ENCODE peak calls at places on chromosomes 4 and X, in four cellular contexts. I, P, X and U are unnamed samples.

GRCh38 chr4:59060002-59060846 is 1950.0 kb upstream of the IGFBP7 start:
- DNase-seq in I (no peak), P (no peak), X (no peak), U (no peak)

GRCh38 chr4:48337726-48338125 is 3.6 kb upstream of the SLAIN2 start:
- DNase-seq in I (no peak), P (no peak), X (no peak), U (no peak)

GRCh38 chr4:81335221-81335912 is 120.3 kb upstream of the PRKG2 start:
- DNase-seq in I (no peak), P (no peak), X (no peak), U (no peak)

GRCh38 chr4:102466298-102466697 is 34.9 kb upstream of the NFKB1 start:
- DNase-seq in I (no peak), P (no peak), X (no peak), U (no peak)

GRCh38 chr4:162787120-162787519 is 379.6 kb downstream of the NAF1 start:
- DNase-seq in I (no peak), P (no peak), X (no peak), U (no peak)

GRCh38 chrX:118975831-118976598 is 1.6 kb downstream of the LONRF3 start:
- DNase-seq in I (peak), P (peak), X (no peak), U (no peak)

GRCh38 chrX:96182366-96182765 is 502.3 kb upstream of the DIAPH2 start:
- DNase-seq in I (peak), P (no peak), X (no peak), U (no peak)

GRCh38 chrX:41518127-41518840 is 71.1 kb downstream of the NYX start:
- DNase-seq in I (no peak), P (no peak), X (no peak), U (no peak)

GRCh38 chr4:13322681-13323101 is 161.4 kb downstream of the RAB28 start:
- DNase-seq in I (no peak), P (no peak), X (no peak), U (no peak)

GRCh38 chrX:150907474-150907873 is 9.0 kb upstream of the CD99L2 start:
- DNase-seq in I (no peak), P (no peak), X (no peak), U (no peak)

GRCh38 chr4:77047037-77047436 is 28.8 kb downstream of the CCNI start:
- DNase-seq in I (peak), P (peak), X (no peak), U (no peak)

GRCh38 chrX:104195489-104196084 is 29.3 kb downstream of the FAM199X start:
- DNase-seq in I (peak), P (peak), X (no peak), U (no peak)

GRCh38 chr4:165740911-165741310 is 132.1 kb upstream of the TLL1 start:
- DNase-seq in I (no peak), P (no peak), X (no peak), U (no peak)

GRCh38 chrX:154358829-154359228 is 15.6 kb downstream of the FLNA start:
- DNase-seq in I (no peak), P (no peak), X (no peak), U (no peak)

GRCh38 chrX:119541188-119541587 is 24.0 kb downstream of the STEEP1 start:
- DNase-seq in I (no peak), P (no peak), X (no peak), U (no peak)

GRCh38 chr4:108947526-108947925 is 184.7 kb upstream of the ETNPPL start:
- DNase-seq in I (no peak), P (no peak), X (no peak), U (no peak)

GRCh38 chrX:17521871-17522693 is 147.1 kb downstream of the NHS start:
- DNase-seq in I (no peak), P (peak), X (no peak), U (no peak)

GRCh38 chrX:56268888-56269287 is 36.7 kb downstream of the KLF8 start:
- DNase-seq in I (no peak), P (no peak), X (no peak), U (no peak)

GRCh38 chrX:73131877-73132276 is 52.6 kb upstream of the PABPC1L2A start:
- DNase-seq in I (no peak), P (no peak), X (no peak), U (no peak)

GRCh38 chr4:137558951-137559350 is 26.7 kb upstream of the PCDH18 start:
- DNase-seq in I (no peak), P (no peak), X (no peak), U (no peak)

GRCh38 chr4:16227462-16227868 is 1.2 kb upstream of the TAPT1 start:
- DNase-seq in I (peak), P (no peak), X (no peak), U (no peak)

GRCh38 chr4:169485791-169486742 is 126.3 kb downstream of the NEK1 start:
- DNase-seq in I (peak), P (no peak), X (peak), U (peak)

GRCh38 chr4:6020633-6021032 is 2.4 kb upstream of the C4orf50 start:
- DNase-seq in I (no peak), P (no peak), X (no peak), U (no peak)

GRCh38 chr4:149521611-149522010 is 294.0 kb downstream of the IQCM start:
- DNase-seq in I (no peak), P (no peak), X (no peak), U (no peak)

GRCh38 chr4:86043755-86044592 is 315.9 kb downstream of the MAPK10 start:
- DNase-seq in I (peak), P (peak), X (no peak), U (no peak)

GRCh38 chr4:145716200-145716599 is 36.3 kb downstream of the C4orf51 start:
- DNase-seq in I (no peak), P (no peak), X (no peak), U (no peak)

DNA sequence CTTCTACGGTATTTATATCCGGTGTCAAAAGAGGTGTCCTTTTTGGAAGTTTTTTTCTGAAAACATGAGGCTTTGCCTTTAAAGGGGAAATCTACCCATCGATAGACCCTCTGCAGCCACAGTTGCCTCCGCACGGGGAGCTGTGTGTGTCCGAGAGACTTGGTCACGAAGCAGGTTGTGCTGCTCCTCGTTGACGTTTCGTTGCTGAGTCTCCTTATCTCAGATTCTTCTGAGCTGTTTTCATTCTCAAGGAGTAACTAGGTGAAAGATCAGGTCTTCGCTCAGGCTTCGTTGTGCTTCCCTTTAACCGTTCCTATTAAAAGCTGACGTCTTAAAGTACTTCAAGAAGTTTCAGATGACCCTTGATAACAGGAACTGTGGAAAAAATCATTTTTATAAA is 23.8 kb downstream of the TRMT44 start:
- DNase-seq in I (no peak), P (no peak), X (no peak), U (no peak)
- TF ChIP-seq HDAC2 in I (no peak), P (no peak), X (no peak), U (no peak)

GRCh38 chr4:184550476-184550875 is 76.1 kb upstream of the IRF2 start:
- DNase-seq in I (no peak), P (no peak), X (no peak), U (no peak)
- TF ChIP-seq YY1 in I (no peak), P (no peak), X (no peak), U (no peak)

GRCh38 chrX:71253253-71254091 is 468 bp downstream of the ZMYM3 start:
- DNase-seq in I (peak), P (peak), X (peak), U (no peak)
- TF ChIP-seq HDAC2 in I (no peak), P (no peak), X (no peak), U (no peak)

GRCh38 chr4:182143822-182144620 is 99.2 kb upstream of the TENM3 start:
- DNase-seq in I (no peak), P (no peak), X (peak), U (no peak)
- TF ChIP-seq YY1 in I (no peak), P (no peak), X (no peak), U (no peak)

GRCh38 chr4:19187104-19187503 is 1064.6 kb upstream of the SLIT2 start:
- DNase-seq in I (no peak), P (no peak), X (no peak), U (no peak)
- TF ChIP-seq HDAC2 in I (no peak), P (no peak), X (no peak), U (no peak)